ENCODE peak calls at places on chromosomes 3 and 15, in five cellular contexts. Y is activated naive CD4-positive, alpha-beta T cell treated with Interleukin-2 at 50 U/mL for 16 hours; D is naive thymus-derived CD8-positive, alpha-beta T cell; Z is astrocyte of the spinal cord; W is AG08395. V is an unnamed sample.
A peak's percentile ranks its signal among the peaks of the same experiment; 100 is the strongest.

GRCh38 chr15:101684384-101684783 is 32.2 kb upstream of the TM2D3 start:
- DNase-seq in Y (no peak), D (no peak), Z (peak; percentile 87), W (peak; percentile 65), V (peak; percentile 94)

GRCh38 chr3:146796078-146796477 is 190.9 kb upstream of the PLSCR5 start:
- DNase-seq in Y (no peak), D (no peak), Z (peak; percentile 44), W (no peak), V (no peak)

GRCh38 chr3:129614927-129615363 is 8.5 kb upstream of the PLXND1 start:
- DNase-seq in Y (no peak), D (no peak), Z (no peak), W (peak; percentile 49), V (no peak)

GRCh38 chr3:32229565-32229964 is 8.9 kb upstream of the CMTM8 start:
- DNase-seq in Y (no peak), D (no peak), Z (no peak), W (no peak), V (no peak)

GRCh38 chr3:170301404-170301803 is 56.1 kb upstream of the SKIL start:
- DNase-seq in Y (no peak), D (no peak), Z (peak; percentile 14), W (peak; percentile 35), V (no peak)

GRCh38 chr15:44882499-44882968 is 74.0 kb upstream of the TERB2 start:
- DNase-seq in Y (peak; percentile 61), D (no peak), Z (no peak), W (no peak), V (no peak)

GRCh38 chr3:110995461-110996226 is 76.0 kb upstream of the NECTIN3 start:
- DNase-seq in Y (no peak), D (no peak), Z (peak; percentile 47), W (peak; percentile 47), V (peak; percentile 62)

GRCh38 chr3:155271343-155271613 is 22.2 kb downstream of the STRIT1 start:
- DNase-seq in Y (no peak), D (no peak), Z (no peak), W (no peak), V (no peak)

GRCh38 chr15:60442763-60443162 is 36.2 kb downstream of the ICE2 start:
- DNase-seq in Y (no peak), D (no peak), Z (peak; percentile 50), W (peak; percentile 27), V (peak; percentile 38)

GRCh38 chr3:36380171-36381031 is at the start of gene STAC:
- DNase-seq in Y (no peak), D (no peak), Z (peak; percentile 30), W (peak; percentile 65), V (no peak)

GRCh38 chr3:128060473-128061381 is 8.5 kb downstream of the SEC61A1 start:
- DNase-seq in Y (no peak), D (no peak), Z (peak; percentile 91), W (peak; percentile 86), V (peak; percentile 99)

GRCh38 chr3:168051579-168052183 is 44.0 kb downstream of the GOLIM4 start:
- DNase-seq in Y (no peak), D (no peak), Z (peak; percentile 67), W (peak; percentile 19), V (peak; percentile 52)

V was measured in HFFc6.